ENCODE peak calls at places on chromosomes 16 and 17, in six cellular contexts. B, D, S, M, G and K are unnamed samples. For H3K27me3, the result is how much of the 10 kb centered on the place peaks cover.

GRCh38 chr16:78444-79145 is 570 bp downstream of the MPG start:
- DNase-seq in B (no peak), D (no peak), S (peak), M (no peak), G (no peak), K (peak)

GRCh38 chr16:53864819-53865491 is 161.0 kb downstream of the FTO start:
- DNase-seq in B (no peak), D (no peak), S (no peak), M (peak), G (no peak), K (no peak)

GRCh38 chr16:62041401-62041800 is 5.2 kb upstream of the CDH8 start:
- DNase-seq in B (no peak), D (no peak), S (peak), M (peak), G (peak), K (no peak)

GRCh38 chr16:68062910-68063393 is 22.2 kb upstream of the NFATC3 start:
- DNase-seq in B (no peak), D (no peak), S (no peak), M (no peak), G (no peak), K (peak)

GRCh38 chr16:346587-346986 is 5.9 kb downstream of the AXIN1 start:
- DNase-seq in B (no peak), D (no peak), S (no peak), M (peak), G (no peak), K (no peak)

GRCh38 chr17:17269926-17270773 is 10.9 kb downstream of the COPS3 start:
- DNase-seq in B (no peak), D (no peak), S (no peak), M (no peak), G (peak), K (no peak)

GRCh38 chr17:82418001-82418986 is at the start of the genes HEXD and OGFOD3:
- DNase-seq in B (peak), D (peak), S (peak), M (peak), G (peak), K (peak)

GRCh38 chr16:65510241-65510640 is 388.4 kb upstream of the CDH11 start:
- DNase-seq in B (no peak), D (no peak), S (no peak), M (no peak), G (no peak), K (no peak)

GRCh38 chr17:8935194-8935593 is 30.3 kb downstream of the PIK3R5 start:
- DNase-seq in B (no peak), D (peak), S (no peak), M (peak), G (no peak), K (peak)

GRCh38 chr16:88999457-89000206 is 22.6 kb upstream of the CBFA2T3 start:
- DNase-seq in B (no peak), D (no peak), S (no peak), M (peak), G (peak), K (no peak)

GRCh38 chr16:68356249-68356918 is 45.6 kb downstream of the PRMT7 start:
- DNase-seq in B (no peak), D (peak), S (peak), M (no peak), G (peak), K (no peak)

GRCh38 chr16:81606039-81606438 is 161.4 kb downstream of the CMIP start:
- DNase-seq in B (no peak), D (no peak), S (no peak), M (no peak), G (no peak), K (no peak)

GRCh38 chr16:14401839-14402115 is 228.3 kb downstream of the PARN start:
- DNase-seq in B (no peak), D (peak), S (no peak), M (no peak), G (no peak), K (no peak)

GRCh38 chr16:27767971-27768591 is 218.1 kb downstream of the KATNIP start:
- DNase-seq in B (no peak), D (no peak), S (no peak), M (no peak), G (no peak), K (peak)

GRCh38 chr17:67503184-67503583 is 126.1 kb downstream of the PITPNC1 start:
- DNase-seq in B (no peak), D (no peak), S (peak), M (peak), G (no peak), K (no peak)

GRCh38 chr17:40021471-40021961 is 6.3 kb downstream of the CSF3 start:
- DNase-seq in B (no peak), D (no peak), S (peak), M (peak), G (peak), K (no peak)

GRCh38 chr17:78653382-78653781 is 76.2 kb upstream of the DNAH17 start:
- DNase-seq in B (no peak), D (no peak), S (no peak), M (peak), G (no peak), K (no peak)

GRCh38 chr17:9677411-9677810 is 32.1 kb downstream of the USP43 start:
- DNase-seq in B (no peak), D (no peak), S (no peak), M (peak), G (no peak), K (peak)

GRCh38 chr17:78557598-78558039 is 19.6 kb downstream of the DNAH17 start:
- DNase-seq in B (no peak), D (no peak), S (no peak), M (peak), G (no peak), K (no peak)

GRCh38 chr16:84278333-84278732 is 16.3 kb upstream of the WFDC1 start:
- DNase-seq in B (no peak), D (no peak), S (no peak), M (no peak), G (no peak), K (no peak)

GRCh38 chr17:55726440-55726839 is 3.8 kb upstream of the TMEM100 start:
- DNase-seq in B (no peak), D (peak), S (peak), M (peak), G (no peak), K (no peak)

GRCh38 chr17:1865252-1866037 is 35.6 kb downstream of the RPA1 start:
- DNase-seq in B (no peak), D (no peak), S (peak), M (peak), G (peak), K (peak)

GRCh38 chr17:80070375-80071115 is 30.8 kb upstream of the GAA start:
- DNase-seq in B (no peak), D (no peak), S (no peak), M (no peak), G (no peak), K (no peak)

GRCh38 chr16:88924834-88925539 is 52.0 kb downstream of the CBFA2T3 start:
- DNase-seq in B (no peak), D (peak), S (peak), M (peak), G (peak), K (peak)

GRCh38 chr17:83007504-83008475 is 71.6 kb upstream of the METRNL start:
- DNase-seq in B (no peak), D (no peak), S (no peak), M (no peak), G (peak), K (no peak)

GRCh38 chr17:63973247-63973646 is 529 bp upstream of the SCN4A start:
- DNase-seq in B (no peak), D (no peak), S (no peak), M (no peak), G (no peak), K (no peak)

GRCh38 chr16:79928142-79928735 is 327.7 kb upstream of the MAF start:
- DNase-seq in B (no peak), D (no peak), S (no peak), M (no peak), G (no peak), K (no peak)

DNA sequence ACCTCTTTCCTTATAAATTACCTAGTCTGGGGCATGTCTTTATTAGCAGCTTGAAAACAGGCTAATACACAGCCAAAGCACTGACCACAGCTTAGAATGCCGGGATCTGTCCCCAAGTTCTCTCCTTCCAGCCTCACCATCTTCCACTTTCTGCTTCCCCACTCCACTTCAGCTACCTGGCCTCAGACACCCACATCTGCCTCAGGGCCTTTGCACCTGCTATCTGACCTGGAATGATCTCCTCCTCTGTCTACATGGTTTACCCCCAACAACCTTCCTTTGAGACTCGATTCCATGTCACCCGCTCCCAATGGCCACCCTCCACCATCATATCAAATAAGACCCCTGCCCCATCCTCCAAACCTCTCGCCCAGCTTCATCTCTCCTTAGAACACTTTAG is 152.6 kb upstream of the CDC42EP4 start:
- DNase-seq in B (no peak), D (no peak), S (no peak), M (no peak), G (no peak), K (no peak)
- H3K27me3 ChIP-seq in B (under half), D (under half), S (under half), M (under half), G (under half), K (under half)

DNA sequence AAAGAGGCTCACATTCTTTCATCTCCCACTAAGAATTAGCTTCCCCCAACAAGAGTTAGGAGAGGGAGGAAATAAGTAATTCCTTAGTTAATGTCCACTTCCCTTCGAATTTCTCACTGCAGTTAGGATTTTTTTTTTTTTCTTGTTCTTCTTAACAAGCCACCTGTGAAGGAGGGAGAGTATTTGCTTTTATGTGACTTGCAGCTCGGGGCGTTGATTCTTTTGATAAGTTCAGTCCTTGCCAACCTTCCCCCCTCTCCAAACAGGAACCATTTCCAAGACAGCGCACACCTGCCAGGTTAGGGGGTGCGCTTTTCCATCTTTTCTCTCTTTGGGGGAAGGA is 841 bp downstream of the ADAMTS18 start:
- DNase-seq in B (no peak), D (no peak), S (no peak), M (no peak), G (no peak), K (no peak)
- H3K27me3 ChIP-seq in B (under half), D (under half), S (under half), M (under half), G (under half), K (half or more)

GRCh38 chr16:56605475-56605874 is 2.9 kb upstream of the MT2A start:
- DNase-seq in B (no peak), D (no peak), S (no peak), M (no peak), G (no peak), K (no peak)
- H3K27me3 ChIP-seq in B (under half), D (under half), S (under half), M (under half), G (under half), K (under half)

DNA sequence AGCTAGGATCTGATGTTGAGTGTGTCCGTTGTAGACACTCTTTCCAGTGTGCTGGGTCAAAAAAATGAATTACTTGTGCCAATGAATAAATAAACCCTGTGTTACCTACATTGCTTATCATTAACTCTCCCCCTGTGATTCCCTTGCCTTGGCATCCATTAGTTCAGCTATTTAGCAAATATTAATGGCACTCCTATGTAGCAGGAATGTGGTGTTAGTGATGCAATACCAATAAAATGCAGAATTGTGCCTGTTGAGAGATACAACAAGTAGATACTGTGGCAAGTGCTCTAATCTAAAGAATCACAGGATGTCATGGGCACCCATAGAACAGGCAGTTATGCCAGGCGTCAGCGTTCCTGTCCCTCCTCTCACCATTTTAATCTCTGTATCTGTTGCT is 343.2 kb downstream of the PMP22 start:
- DNase-seq in B (no peak), D (no peak), S (no peak), M (no peak), G (no peak), K (no peak)
- H3K27me3 ChIP-seq in B (under half), D (under half), S (under half), M (under half), G (under half), K (under half)

GRCh38 chr17:49223517-49224197 is 6.9 kb downstream of the PHOSPHO1 start:
- DNase-seq in B (no peak), D (peak), S (peak), M (no peak), G (peak), K (peak)
- H3K27me3 ChIP-seq in B (half or more), D (under half), S (under half), M (under half), G (half or more), K (under half)

DNA sequence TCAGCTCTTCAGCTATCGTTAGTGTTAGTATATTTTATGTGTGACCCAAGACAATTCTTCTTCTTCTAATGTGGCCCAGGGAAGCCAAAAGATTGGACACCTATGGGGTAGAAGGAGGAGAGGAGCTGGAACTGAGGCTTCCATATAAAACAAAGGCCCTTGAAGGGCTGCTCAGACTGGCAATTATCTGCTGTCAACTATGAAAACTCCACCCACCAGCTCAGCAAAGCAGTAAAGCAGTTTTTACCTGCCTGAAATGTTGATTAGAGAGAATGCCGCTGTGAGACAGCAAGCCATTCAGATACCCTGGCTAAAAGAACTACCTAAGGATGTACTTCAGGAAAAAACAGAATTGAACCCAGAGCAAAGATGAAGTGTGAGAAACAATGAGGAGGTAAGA is 45.9 kb upstream of the GNAO1 start:
- DNase-seq in B (no peak), D (no peak), S (no peak), M (no peak), G (no peak), K (no peak)
- H3K27me3 ChIP-seq in B (under half), D (under half), S (under half), M (under half), G (under half), K (under half)

GRCh38 chr17:48598727-48599126 is 5.1 kb upstream of the HOXB5 start:
- DNase-seq in B (no peak), D (no peak), S (no peak), M (no peak), G (peak), K (no peak)
- H3K27me3 ChIP-seq in B (half or more), D (under half), S (under half), M (under half), G (half or more), K (half or more)

GRCh38 chr16:49282690-49283375 is 1.2 kb upstream of the CBLN1 start:
- DNase-seq in B (no peak), D (no peak), S (peak), M (no peak), G (peak), K (no peak)
- H3K27me3 ChIP-seq in B (half or more), D (under half), S (half or more), M (half or more), G (half or more), K (half or more)

DNA sequence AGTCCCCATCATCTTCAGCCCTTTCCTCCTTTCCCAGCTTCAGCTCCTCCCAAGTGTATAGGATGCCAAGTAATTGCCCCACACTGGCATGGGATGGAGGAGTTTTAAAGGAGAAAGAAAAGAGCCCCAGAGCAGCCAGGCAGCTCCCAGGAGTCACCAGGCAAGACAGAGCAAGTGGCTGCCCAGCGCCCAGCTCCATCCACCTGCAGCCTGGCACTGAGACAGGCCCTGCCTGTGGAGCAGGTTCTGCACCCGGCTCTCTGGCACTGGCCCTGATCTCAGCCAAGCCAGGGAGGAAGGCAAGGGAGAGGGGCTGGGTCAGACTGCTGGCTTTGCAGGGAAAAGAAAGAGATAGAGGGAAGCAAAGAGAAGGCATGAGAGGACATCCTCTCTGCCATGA is 21.7 kb downstream of the FOXN1 start:
- DNase-seq in B (peak), D (no peak), S (no peak), M (peak), G (no peak), K (no peak)
- H3K27me3 ChIP-seq in B (under half), D (under half), S (under half), M (under half), G (under half), K (under half)

GRCh38 chr17:43928606-43929005 is 13.7 kb downstream of the PPY start:
- DNase-seq in B (no peak), D (no peak), S (no peak), M (no peak), G (no peak), K (no peak)
- H3K27me3 ChIP-seq in B (under half), D (under half), S (under half), M (under half), G (under half), K (under half)